ENCODE peak calls at places on chromosome 6, in four cellular contexts. T is fibroblast of lung, A is Peyer's patch, G is neuronal stem cell. Y is an unnamed sample. For H3K27me3, the result is how much of the 10 kb centered on the place peaks cover.

GRCh38 chr6:144219056-144219685 is 66.0 kb upstream of the UTRN start:
- DNase-seq in A (no peak), G (no peak), T (peak), Y (no peak)

GRCh38 chr6:11909696-11910132 is 102.4 kb upstream of the HIVEP1 start:
- DNase-seq in A (no peak), G (no peak), T (no peak), Y (no peak)

GRCh38 chr6:132499757-132500156 is 13.2 kb downstream of the STX7 start:
- DNase-seq in T (no peak), G (no peak), A (no peak), Y (no peak)

GRCh38 chr6:107061125-107062020 is 33.4 kb downstream of the MTRES1 start:
- DNase-seq in A (no peak), G (no peak), T (no peak), Y (peak)

GRCh38 chr6:87718662-87719433 is 16.8 kb upstream of the AKIRIN2 start:
- DNase-seq in G (no peak), A (peak), T (peak), Y (no peak)

GRCh38 chr6:3773696-3774298 is 22.3 kb upstream of the PXDC1 start:
- DNase-seq in A (no peak), G (no peak), T (peak), Y (no peak)

GRCh38 chr6:128474481-128474880 is 45.9 kb downstream of the PTPRK start:
- DNase-seq in G (no peak), T (no peak), A (no peak), Y (no peak)

GRCh38 chr6:130843575-130844320 is 16.5 kb downstream of the SMLR1 start:
- DNase-seq in G (peak), A (no peak), T (peak), Y (no peak)

GRCh38 chr6:155158044-155158843 is 105.6 kb upstream of the CLDN20 start:
- DNase-seq in G (no peak), A (no peak), T (peak), Y (no peak)

GRCh38 chr6:155165029-155165710 is 98.6 kb upstream of the CLDN20 start:
- DNase-seq in A (no peak), T (no peak), G (no peak), Y (peak)

GRCh38 chr6:155163616-155164015 is 100.2 kb upstream of the CLDN20 start:
- DNase-seq in A (no peak), T (no peak), G (no peak), Y (no peak)

GRCh38 chr6:155157101-155157500 is 106.7 kb upstream of the CLDN20 start:
- DNase-seq in T (no peak), A (no peak), G (no peak), Y (no peak)

DNA sequence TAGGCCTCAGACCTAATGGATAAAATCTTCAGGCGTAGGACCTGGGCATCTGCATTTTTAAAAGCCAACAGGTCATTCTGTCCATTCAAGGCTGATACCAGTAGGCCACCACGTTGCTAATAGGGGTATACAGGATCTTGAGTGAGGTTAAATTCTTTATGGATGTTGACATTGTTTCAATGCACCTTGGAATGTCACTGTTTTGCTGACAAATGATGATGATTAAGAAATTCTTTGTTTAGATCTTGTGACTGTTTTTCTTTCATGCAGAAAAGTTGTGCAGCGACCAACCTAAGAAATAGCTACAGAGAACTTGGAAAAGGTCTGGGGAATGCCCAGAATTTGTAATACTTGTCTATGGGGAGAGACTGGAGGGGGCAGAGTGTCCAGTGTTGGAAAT is 101.1 kb upstream of the CLDN20 start:
- DNase-seq in A (no peak), T (no peak), G (no peak), Y (no peak)
- H3K27me3 ChIP-seq in A (under half), T (under half), G (under half), Y (under half)

DNA sequence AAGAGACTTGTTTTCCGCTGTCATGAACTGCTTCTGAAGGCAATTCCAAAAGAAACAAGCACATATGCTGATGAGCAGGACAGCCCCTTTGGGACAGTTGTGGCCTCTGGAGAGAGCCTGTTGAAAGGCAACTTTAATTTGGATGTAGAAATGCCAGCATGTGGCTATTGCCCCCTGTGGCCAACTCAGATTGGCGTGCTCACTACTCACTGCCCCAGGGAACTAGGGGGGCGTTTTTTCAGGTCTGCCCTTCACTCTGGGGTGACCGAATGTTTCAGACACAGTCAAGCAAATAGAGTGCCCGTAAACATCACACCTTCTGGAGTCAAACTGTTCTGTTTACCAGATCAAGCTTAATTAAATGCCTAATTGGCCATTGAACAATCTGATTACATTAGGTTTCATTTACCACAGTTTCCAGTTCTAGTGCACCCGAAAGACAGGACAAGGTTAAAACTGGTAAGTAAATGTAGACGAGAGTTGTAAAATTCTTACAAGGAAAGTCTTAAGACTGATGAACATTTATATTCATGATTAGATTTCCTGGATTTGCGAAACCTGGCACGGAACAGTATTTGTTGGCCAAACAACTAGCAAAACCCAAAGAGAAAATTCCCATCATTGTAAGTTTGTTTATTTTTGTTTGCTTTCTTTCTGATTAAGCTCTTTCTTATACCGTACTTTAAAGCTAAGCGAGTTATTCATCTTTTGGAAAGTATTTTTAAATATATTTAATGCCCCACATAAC is 75.9 kb upstream of the SYNJ2 start:
- DNase-seq in T (peak), A (no peak), G (no peak), Y (peak)
- H3K27ac ChIP-seq in T (no peak), A (no peak), G (no peak), Y (no peak)

GRCh38 chr6:27650620-27651370 is 177.9 kb upstream of the ZNF184 start:
- DNase-seq in T (peak), G (peak), A (no peak), Y (peak)
- H3K27me3 ChIP-seq in T (under half), G (under half), A (under half), Y (under half)

GRCh38 chr6:5132741-5133140 is 47.6 kb downstream of the PPP1R3G start:
- DNase-seq in A (peak), T (peak), G (no peak), Y (peak)
- H3K27ac ChIP-seq in A (peak), T (peak), G (peak), Y (no peak)

GRCh38 chr6:127118505-127119360 is at the start of gene RSPO3:
- DNase-seq in T (peak), A (peak), G (peak), Y (peak)

GRCh38 chr6:127120787-127121636 is 2.5 kb downstream of the RSPO3 start:
- DNase-seq in A (peak), T (peak), G (peak), Y (peak)

GRCh38 chr6:127121637-127121960 is 3.1 kb downstream of the RSPO3 start:
- DNase-seq in A (no peak), G (no peak), T (no peak), Y (no peak)

GRCh38 chr6:127119361-127120108 is 1.1 kb downstream of the RSPO3 start:
- DNase-seq in G (peak), A (no peak), T (no peak), Y (peak)

DNA sequence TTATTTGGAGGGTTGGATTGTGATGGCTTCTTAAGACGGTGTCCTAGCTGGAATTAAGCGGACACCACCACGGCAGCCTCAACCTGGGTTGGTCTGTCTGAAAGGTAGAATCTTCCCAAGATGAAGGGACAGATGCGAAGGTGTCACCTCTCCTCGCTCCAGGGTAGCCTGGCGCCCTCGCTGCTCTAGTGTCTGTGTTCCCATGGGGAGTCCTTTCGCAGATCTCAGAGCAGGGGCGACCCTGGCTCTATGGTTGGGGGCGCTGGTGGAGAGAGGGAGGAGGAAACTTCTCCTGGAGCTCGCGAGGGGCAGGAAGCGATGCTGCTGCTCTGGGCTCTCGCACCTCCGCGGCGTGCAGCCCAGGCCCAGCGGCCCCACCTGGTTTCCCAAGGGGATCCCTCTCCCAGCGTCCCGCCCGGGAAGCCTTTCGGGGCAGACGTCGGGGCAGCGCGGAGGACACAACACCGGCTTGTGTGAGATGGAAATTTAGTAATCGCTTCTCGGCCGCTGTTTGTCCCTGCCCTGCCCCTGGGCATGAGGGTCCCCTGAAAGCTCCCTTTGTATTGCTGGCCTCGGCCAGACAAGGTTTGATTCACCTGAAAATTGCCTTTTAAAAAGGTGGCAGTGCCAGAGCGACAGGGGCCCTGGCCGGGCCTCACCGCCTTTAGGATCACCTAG is 1.8 kb downstream of the RSPO3 start:
- DNase-seq in A (no peak), T (no peak), G (no peak), Y (peak)
- H3K27me3 ChIP-seq in A (under half), T (under half), G (under half), Y (half or more)

GRCh38 chr6:14016432-14016831 is 91.7 kb downstream of the RNF182 start:
- DNase-seq in T (no peak), G (peak), A (no peak), Y (no peak)
- H3K27ac ChIP-seq in T (no peak), G (peak), A (no peak), Y (no peak)

DNA sequence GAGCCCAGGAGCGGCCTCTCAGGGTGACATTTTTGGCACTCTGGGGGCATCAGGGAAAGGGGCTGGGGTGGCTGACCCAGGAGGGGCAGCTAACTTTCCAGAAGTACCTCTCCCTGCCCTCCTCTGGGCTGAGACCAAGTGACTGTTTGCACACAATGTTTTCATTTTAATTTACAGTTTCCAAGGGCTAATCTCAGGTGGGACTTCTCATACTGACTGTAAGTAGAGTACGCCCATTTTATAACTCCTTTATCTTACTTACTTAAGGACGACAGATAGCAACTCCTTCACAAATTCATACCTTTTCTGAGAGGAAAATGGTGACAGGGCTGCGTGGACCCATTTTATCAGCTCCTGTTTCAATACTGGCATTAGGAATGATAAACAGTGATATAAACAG is 172.9 kb upstream of the EXOC2 start:
- DNase-seq in G (no peak), A (no peak), T (no peak), Y (no peak)
- H3K27me3 ChIP-seq in G (under half), A (under half), T (under half), Y (under half)

DNA sequence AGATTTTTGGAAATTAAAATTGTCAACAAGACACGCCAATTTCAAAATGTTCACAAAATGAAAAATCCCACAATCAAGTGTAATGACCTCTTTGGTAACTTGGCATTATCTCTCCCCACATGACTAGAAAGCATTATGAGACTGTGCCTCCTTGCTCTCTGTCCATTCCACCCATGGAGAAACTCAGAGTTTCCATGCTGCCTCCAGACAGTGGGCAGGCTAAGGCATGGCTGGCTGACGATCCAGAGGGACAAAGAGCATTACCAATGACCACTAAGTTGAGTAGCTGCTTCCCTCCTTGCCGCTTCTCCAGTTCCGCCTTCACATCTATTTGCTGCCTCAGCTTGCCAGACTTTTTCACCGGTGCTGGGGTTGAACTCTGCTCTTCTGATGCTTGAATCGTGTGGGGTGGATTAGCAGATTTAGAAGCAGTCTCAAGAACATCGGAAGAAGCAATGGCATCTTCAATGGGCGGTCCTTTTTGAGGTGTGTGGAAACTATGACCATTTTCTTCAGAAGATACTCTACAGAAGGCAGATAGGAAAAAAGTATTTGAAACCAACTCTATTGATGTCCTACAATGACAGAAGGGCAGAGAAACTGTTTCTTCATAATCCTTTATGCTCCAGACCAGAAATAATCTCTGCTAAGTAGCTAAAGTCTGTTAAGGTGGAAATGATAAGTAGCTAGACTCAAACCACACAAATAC is 47.4 kb upstream of the ALDH8A1 start:
- DNase-seq in G (no peak), A (no peak), T (no peak), Y (no peak)
- H3K27ac ChIP-seq in G (no peak), A (no peak), T (no peak), Y (no peak)